ENCODE peak calls at places on chromosomes 2 and 18, in seven cellular contexts. One of them, this sample, is unnamed.

GRCh38 chr2:216346781-216347180 is 25.5 kb downstream of the MARCHF4 start:
- DNase-seq in cardiac fibroblast: no peak
- DNase-seq in cardiac muscle cell: no peak
- DNase-seq in RWPE1: no peak
- DNase-seq in nephron progenitor cell: no peak
- DNase-seq in K562: no peak
- DNase-seq in neural crest cell: no peak
- DNase-seq in this sample: no peak

GRCh38 chr2:64323192-64323591 is 130.8 kb upstream of the LGALSL start:
- DNase-seq in cardiac fibroblast: no peak
- DNase-seq in cardiac muscle cell: no peak
- DNase-seq in RWPE1: no peak
- DNase-seq in nephron progenitor cell: no peak
- DNase-seq in K562: no peak
- DNase-seq in neural crest cell: no peak
- DNase-seq in this sample: no peak

GRCh38 chr2:208265371-208265806 is 666 bp upstream of the PIKFYVE start:
- DNase-seq in cardiac fibroblast: peak
- DNase-seq in cardiac muscle cell: peak
- DNase-seq in RWPE1: no peak
- DNase-seq in nephron progenitor cell: no peak
- DNase-seq in K562: peak
- DNase-seq in neural crest cell: no peak
- DNase-seq in this sample: peak

GRCh38 chr2:67456441-67456840 is 59.3 kb downstream of the ETAA1 start:
- DNase-seq in cardiac fibroblast: no peak
- DNase-seq in cardiac muscle cell: no peak
- DNase-seq in RWPE1: no peak
- DNase-seq in nephron progenitor cell: no peak
- DNase-seq in K562: no peak
- DNase-seq in neural crest cell: no peak
- DNase-seq in this sample: no peak

GRCh38 chr2:240224676-240225075 is 84.2 kb upstream of the OTOS start:
- DNase-seq in cardiac fibroblast: peak
- DNase-seq in cardiac muscle cell: peak
- DNase-seq in RWPE1: no peak
- DNase-seq in nephron progenitor cell: no peak
- DNase-seq in K562: no peak
- DNase-seq in neural crest cell: no peak
- DNase-seq in this sample: no peak

GRCh38 chr2:159226608-159227007 is 59.9 kb downstream of the WDSUB1 start:
- DNase-seq in cardiac fibroblast: no peak
- DNase-seq in cardiac muscle cell: no peak
- DNase-seq in RWPE1: no peak
- DNase-seq in nephron progenitor cell: no peak
- DNase-seq in K562: peak
- DNase-seq in neural crest cell: no peak
- DNase-seq in this sample: no peak

GRCh38 chr18:10299686-10300085 is 154.7 kb upstream of the APCDD1 start:
- DNase-seq in cardiac fibroblast: no peak
- DNase-seq in cardiac muscle cell: no peak
- DNase-seq in RWPE1: no peak
- DNase-seq in nephron progenitor cell: no peak
- DNase-seq in K562: no peak
- DNase-seq in neural crest cell: no peak
- DNase-seq in this sample: no peak

GRCh38 chr2:176385838-176386237 is 116.6 kb downstream of the MTX2 start:
- DNase-seq in cardiac fibroblast: no peak
- DNase-seq in cardiac muscle cell: no peak
- DNase-seq in RWPE1: no peak
- DNase-seq in nephron progenitor cell: no peak
- DNase-seq in K562: no peak
- DNase-seq in neural crest cell: no peak
- DNase-seq in this sample: no peak

GRCh38 chr2:120637847-120638246 is 97.8 kb upstream of the GLI2 start:
- DNase-seq in cardiac fibroblast: no peak
- DNase-seq in cardiac muscle cell: no peak
- DNase-seq in RWPE1: no peak
- DNase-seq in nephron progenitor cell: no peak
- DNase-seq in K562: no peak
- DNase-seq in neural crest cell: no peak
- DNase-seq in this sample: no peak

GRCh38 chr2:189191766-189192165 is 12.2 kb upstream of the COL5A2 start:
- DNase-seq in cardiac fibroblast: no peak
- DNase-seq in cardiac muscle cell: no peak
- DNase-seq in RWPE1: no peak
- DNase-seq in nephron progenitor cell: no peak
- DNase-seq in K562: no peak
- DNase-seq in neural crest cell: no peak
- DNase-seq in this sample: no peak

GRCh38 chr2:239553376-239554000 is 152.7 kb upstream of the HDAC4 start:
- DNase-seq in cardiac fibroblast: no peak
- DNase-seq in cardiac muscle cell: no peak
- DNase-seq in RWPE1: no peak
- DNase-seq in nephron progenitor cell: no peak
- DNase-seq in K562: no peak
- DNase-seq in neural crest cell: no peak
- DNase-seq in this sample: peak

GRCh38 chr2:221025397-221025796 is 546.7 kb downstream of the EPHA4 start:
- DNase-seq in cardiac fibroblast: no peak
- DNase-seq in cardiac muscle cell: no peak
- DNase-seq in RWPE1: no peak
- DNase-seq in nephron progenitor cell: no peak
- DNase-seq in K562: no peak
- DNase-seq in neural crest cell: no peak
- DNase-seq in this sample: no peak

GRCh38 chr2:177489719-177490301 is 97.2 kb downstream of the AGPS start:
- DNase-seq in cardiac fibroblast: peak
- DNase-seq in cardiac muscle cell: peak
- DNase-seq in RWPE1: peak
- DNase-seq in nephron progenitor cell: peak
- DNase-seq in K562: peak
- DNase-seq in neural crest cell: no peak
- DNase-seq in this sample: no peak

GRCh38 chr2:192885569-192886160 is 690.9 kb upstream of the TMEFF2 start:
- DNase-seq in cardiac fibroblast: no peak
- DNase-seq in cardiac muscle cell: no peak
- DNase-seq in RWPE1: peak
- DNase-seq in nephron progenitor cell: no peak
- DNase-seq in K562: no peak
- DNase-seq in neural crest cell: no peak
- DNase-seq in this sample: no peak

GRCh38 chr2:140200307-140200706 is 1420.1 kb upstream of the NXPH2 start:
- DNase-seq in cardiac fibroblast: no peak
- DNase-seq in cardiac muscle cell: no peak
- DNase-seq in RWPE1: no peak
- DNase-seq in nephron progenitor cell: no peak
- DNase-seq in K562: no peak
- DNase-seq in neural crest cell: no peak
- DNase-seq in this sample: no peak

GRCh38 chr2:54106631-54107454 is 8.6 kb upstream of the ACYP2 start:
- DNase-seq in cardiac fibroblast: peak
- DNase-seq in cardiac muscle cell: peak
- DNase-seq in RWPE1: peak
- DNase-seq in nephron progenitor cell: peak
- DNase-seq in K562: peak
- DNase-seq in neural crest cell: peak
- DNase-seq in this sample: no peak
- TF ChIP-seq CTCF in cardiac fibroblast: peak
- TF ChIP-seq CTCF in cardiac muscle cell: peak
- TF ChIP-seq CTCF in RWPE1: peak
- TF ChIP-seq CTCF in nephron progenitor cell: peak
- TF ChIP-seq CTCF in K562: peak
- TF ChIP-seq CTCF in neural crest cell: peak
- TF ChIP-seq CTCF in this sample: peak

GRCh38 chr2:43798300-43798699 is 24.5 kb downstream of the DYNC2LI1 start:
- DNase-seq in cardiac fibroblast: peak
- DNase-seq in cardiac muscle cell: peak
- DNase-seq in RWPE1: peak
- DNase-seq in nephron progenitor cell: no peak
- DNase-seq in K562: peak
- DNase-seq in neural crest cell: no peak
- DNase-seq in this sample: no peak
- TF ChIP-seq CTCF in cardiac fibroblast: peak
- TF ChIP-seq CTCF in cardiac muscle cell: peak
- TF ChIP-seq CTCF in RWPE1: peak
- TF ChIP-seq CTCF in nephron progenitor cell: peak
- TF ChIP-seq CTCF in K562: no peak
- TF ChIP-seq CTCF in neural crest cell: peak
- TF ChIP-seq CTCF in this sample: peak

GRCh38 chr2:71070294-71071025 is 2.0 kb downstream of the NAGK start:
- DNase-seq in cardiac fibroblast: peak
- DNase-seq in cardiac muscle cell: peak
- DNase-seq in RWPE1: no peak
- DNase-seq in nephron progenitor cell: no peak
- DNase-seq in K562: peak
- DNase-seq in neural crest cell: no peak
- DNase-seq in this sample: peak
- TF ChIP-seq CTCF in cardiac fibroblast: peak
- TF ChIP-seq CTCF in cardiac muscle cell: peak
- TF ChIP-seq CTCF in RWPE1: no peak
- TF ChIP-seq CTCF in nephron progenitor cell: peak
- TF ChIP-seq CTCF in K562: peak
- TF ChIP-seq CTCF in neural crest cell: peak
- TF ChIP-seq CTCF in this sample: peak

GRCh38 chr2:135875491-135876065 is 665 bp downstream of the MCM6 start:
- DNase-seq in cardiac fibroblast: peak
- DNase-seq in cardiac muscle cell: peak
- DNase-seq in RWPE1: peak
- DNase-seq in nephron progenitor cell: peak
- DNase-seq in K562: peak
- DNase-seq in neural crest cell: peak
- DNase-seq in this sample: peak
- TF ChIP-seq CTCF in cardiac fibroblast: no peak
- TF ChIP-seq CTCF in cardiac muscle cell: no peak
- TF ChIP-seq CTCF in RWPE1: no peak
- TF ChIP-seq CTCF in nephron progenitor cell: no peak
- TF ChIP-seq CTCF in K562: no peak
- TF ChIP-seq CTCF in neural crest cell: no peak
- TF ChIP-seq CTCF in this sample: no peak

DNA sequence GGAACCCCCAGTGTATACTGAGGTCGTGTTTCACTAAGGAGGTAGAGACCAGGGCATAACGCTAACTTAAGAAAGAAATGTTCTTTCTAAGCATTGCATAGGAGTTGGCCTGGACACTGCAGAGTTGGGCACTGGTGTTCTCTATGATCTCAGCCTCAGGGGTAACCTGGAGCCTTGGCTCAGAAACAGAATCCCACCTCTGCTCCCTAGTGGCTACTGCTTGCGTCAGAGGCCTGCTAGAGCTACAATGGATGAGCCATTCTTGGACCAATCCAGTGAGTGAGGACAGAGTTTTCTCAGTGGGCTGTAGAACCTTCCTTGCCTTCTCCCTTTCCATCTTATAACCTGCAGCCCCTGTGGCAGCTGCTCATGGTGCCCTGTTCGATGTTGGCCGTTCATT is 324.4 kb upstream of the CELF4 start:
- DNase-seq in cardiac fibroblast: no peak
- DNase-seq in cardiac muscle cell: no peak
- DNase-seq in RWPE1: no peak
- DNase-seq in nephron progenitor cell: no peak
- DNase-seq in K562: no peak
- DNase-seq in neural crest cell: no peak
- DNase-seq in this sample: no peak
- TF ChIP-seq CTCF in cardiac fibroblast: no peak
- TF ChIP-seq CTCF in cardiac muscle cell: no peak
- TF ChIP-seq CTCF in RWPE1: no peak
- TF ChIP-seq CTCF in nephron progenitor cell: no peak
- TF ChIP-seq CTCF in K562: no peak
- TF ChIP-seq CTCF in neural crest cell: no peak
- TF ChIP-seq CTCF in this sample: no peak

GRCh38 chr2:41283079-41283765 is 764.6 kb upstream of the PKDCC start:
- DNase-seq in cardiac fibroblast: no peak
- DNase-seq in cardiac muscle cell: no peak
- DNase-seq in RWPE1: no peak
- DNase-seq in nephron progenitor cell: no peak
- DNase-seq in K562: no peak
- DNase-seq in neural crest cell: no peak
- DNase-seq in this sample: no peak
- TF ChIP-seq CTCF in cardiac fibroblast: no peak
- TF ChIP-seq CTCF in cardiac muscle cell: no peak
- TF ChIP-seq CTCF in RWPE1: no peak
- TF ChIP-seq CTCF in nephron progenitor cell: no peak
- TF ChIP-seq CTCF in K562: no peak
- TF ChIP-seq CTCF in neural crest cell: no peak
- TF ChIP-seq CTCF in this sample: no peak

GRCh38 chr18:2572144-2572682 is 856 bp downstream of the NDC80 start:
- DNase-seq in cardiac fibroblast: no peak
- DNase-seq in cardiac muscle cell: no peak
- DNase-seq in RWPE1: no peak
- DNase-seq in nephron progenitor cell: no peak
- DNase-seq in K562: peak
- DNase-seq in neural crest cell: no peak
- DNase-seq in this sample: no peak

GRCh38 chr18:2570772-2571199 is 519 bp downstream of the METTL4 start:
- DNase-seq in cardiac fibroblast: peak
- DNase-seq in cardiac muscle cell: peak
- DNase-seq in RWPE1: peak
- DNase-seq in nephron progenitor cell: peak
- DNase-seq in K562: peak
- DNase-seq in neural crest cell: peak
- DNase-seq in this sample: peak

GRCh38 chr18:2572892-2573291 is 1.5 kb downstream of the NDC80 start:
- DNase-seq in cardiac fibroblast: no peak
- DNase-seq in cardiac muscle cell: peak
- DNase-seq in RWPE1: no peak
- DNase-seq in nephron progenitor cell: no peak
- DNase-seq in K562: peak
- DNase-seq in neural crest cell: no peak
- DNase-seq in this sample: no peak

GRCh38 chr18:2569338-2570207 is 1.7 kb downstream of the METTL4 start:
- DNase-seq in cardiac fibroblast: no peak
- DNase-seq in cardiac muscle cell: no peak
- DNase-seq in RWPE1: no peak
- DNase-seq in nephron progenitor cell: no peak
- DNase-seq in K562: peak
- DNase-seq in neural crest cell: no peak
- DNase-seq in this sample: no peak

GRCh38 chr18:2571200-2572143 is at the start of the genes METTL4 and NDC80:
- DNase-seq in cardiac fibroblast: peak
- DNase-seq in cardiac muscle cell: peak
- DNase-seq in RWPE1: peak
- DNase-seq in nephron progenitor cell: peak
- DNase-seq in K562: peak
- DNase-seq in neural crest cell: peak
- DNase-seq in this sample: peak
- TF ChIP-seq CTCF in cardiac fibroblast: no peak
- TF ChIP-seq CTCF in cardiac muscle cell: no peak
- TF ChIP-seq CTCF in RWPE1: no peak
- TF ChIP-seq CTCF in nephron progenitor cell: no peak
- TF ChIP-seq CTCF in K562: no peak
- TF ChIP-seq CTCF in neural crest cell: no peak
- TF ChIP-seq CTCF in this sample: no peak

This sample was measured in glutamatergic neuron.